ENCODE peak calls at places on chromosome 17, in seven cellular contexts. C, G, Y, Z, Q, T and V are unnamed samples.

GRCh38 chr17:12402963-12403622 is 262.6 kb upstream of the MYOCD start:
- DNase-seq in C (no peak), G (no peak), Y (no peak), Z (no peak), Q (no peak), T (no peak), V (no peak)

GRCh38 chr17:77363821-77364361 is 223.1 kb downstream of the SEC14L1 start:
- DNase-seq in C (peak), G (no peak), Y (peak), Z (no peak), Q (peak), T (no peak), V (no peak)

GRCh38 chr17:68035131-68035522 is 408 bp upstream of the KPNA2 start:
- DNase-seq in C (peak), G (no peak), Y (no peak), Z (no peak), Q (peak), T (peak), V (no peak)

GRCh38 chr17:61331886-61332285 is 67.8 kb upstream of the TBX2 start:
- DNase-seq in C (no peak), G (no peak), Y (no peak), Z (no peak), Q (no peak), T (no peak), V (no peak)

GRCh38 chr17:43683928-43684653 is 22.4 kb upstream of the MEOX1 start:
- DNase-seq in C (no peak), G (no peak), Y (no peak), Z (no peak), Q (no peak), T (no peak), V (no peak)

GRCh38 chr17:28712037-28712704 is 483 bp upstream of the PROCA1 start:
- DNase-seq in C (peak), G (no peak), Y (peak), Z (no peak), Q (peak), T (no peak), V (peak)

GRCh38 chr17:4515501-4515900 is 16.8 kb downstream of the SPNS2 start:
- DNase-seq in C (no peak), G (no peak), Y (no peak), Z (no peak), Q (no peak), T (no peak), V (no peak)

GRCh38 chr17:71527311-71527710 is 593.5 kb upstream of the SOX9 start:
- DNase-seq in C (no peak), G (no peak), Y (no peak), Z (no peak), Q (no peak), T (no peak), V (no peak)

GRCh38 chr17:49552070-49552751 is 23.5 kb upstream of the NXPH3 start:
- DNase-seq in C (no peak), G (no peak), Y (no peak), Z (no peak), Q (peak), T (no peak), V (no peak)

GRCh38 chr17:35612924-35613521 is 25.9 kb downstream of the AP2B1 start:
- DNase-seq in C (no peak), G (peak), Y (peak), Z (no peak), Q (no peak), T (peak), V (no peak)

GRCh38 chr17:16980061-16980460 is 8.1 kb upstream of the TNFRSF13B start:
- DNase-seq in C (no peak), G (no peak), Y (no peak), Z (no peak), Q (no peak), T (no peak), V (no peak)

GRCh38 chr17:70144260-70144846 is 25.0 kb upstream of the KCNJ2 start:
- DNase-seq in C (no peak), G (peak), Y (peak), Z (no peak), Q (no peak), T (no peak), V (no peak)

GRCh38 chr17:57296231-57296630 is 39.9 kb downstream of the MSI2 start:
- DNase-seq in C (no peak), G (no peak), Y (peak), Z (peak), Q (no peak), T (no peak), V (no peak)

GRCh38 chr17:48598727-48599126 is 5.1 kb upstream of the HOXB5 start:
- DNase-seq in C (no peak), G (no peak), Y (peak), Z (no peak), Q (no peak), T (no peak), V (no peak)

GRCh38 chr17:77779711-77780539 is 178.6 kb upstream of the TNRC6C start:
- DNase-seq in C (peak), G (peak), Y (no peak), Z (no peak), Q (no peak), T (peak), V (no peak)

GRCh38 chr17:76485569-76485968 is 15.7 kb downstream of the RHBDF2 start:
- DNase-seq in C (no peak), G (peak), Y (peak), Z (no peak), Q (no peak), T (peak), V (no peak)

GRCh38 chr17:40699359-40699758 is 4.2 kb downstream of the KRT24 start:
- DNase-seq in C (no peak), G (no peak), Y (no peak), Z (no peak), Q (no peak), T (no peak), V (no peak)